ENCODE peak calls at places on chromosomes 2 and 18, in eight cellular contexts. Y is heart left ventricle, L is body of pancreas, C is adrenal gland, S is transverse colon, Z is uterus, F is ovary, G is upper lobe of left lung. J is an unnamed sample. For H3K27me3, the result is how much of the 10 kb centered on the place peaks cover.

GRCh38 chr18:75247601-75248421 is 37.2 kb downstream of the TSHZ1 start:
- DNase-seq in Y (no peak), L (no peak), C (no peak), S (no peak), Z (no peak), F (no peak), G (no peak), J (no peak)

GRCh38 chr2:14614011-14614410 is 18.5 kb upstream of the LRATD1 start:
- DNase-seq in Y (no peak), L (no peak), C (no peak), S (no peak), Z (no peak), F (no peak), G (no peak), J (no peak)

GRCh38 chr2:120912101-120912985 is 176.7 kb downstream of the GLI2 start:
- DNase-seq in Y (peak), L (no peak), C (peak), S (peak), Z (peak), F (peak), G (peak), J (peak)

GRCh38 chr2:233006648-233007047 is 6.4 kb downstream of the NGEF start:
- DNase-seq in Y (no peak), L (no peak), C (no peak), S (no peak), Z (no peak), F (no peak), G (no peak), J (no peak)

GRCh38 chr2:8154270-8154669 is 527.6 kb upstream of the ID2 start:
- DNase-seq in Y (no peak), L (no peak), C (no peak), S (no peak), Z (no peak), F (no peak), G (no peak), J (no peak)

GRCh38 chr18:22503803-22504202 is 86.1 kb upstream of the CTAGE1 start:
- DNase-seq in Y (peak), L (peak), C (peak), S (no peak), Z (peak), F (peak), G (no peak), J (no peak)

GRCh38 chr2:9498210-9498609 is 23.9 kb downstream of the IAH1 start:
- DNase-seq in Y (no peak), L (no peak), C (no peak), S (no peak), Z (no peak), F (no peak), G (no peak), J (no peak)

GRCh38 chr2:149188291-149188690 is 142.1 kb upstream of the LYPD6 start:
- DNase-seq in Y (no peak), L (no peak), C (no peak), S (no peak), Z (no peak), F (no peak), G (no peak), J (no peak)

GRCh38 chr2:20179179-20179754 is 45.7 kb downstream of the SDC1 start:
- DNase-seq in Y (no peak), L (no peak), C (peak), S (no peak), Z (no peak), F (peak), G (no peak), J (no peak)

GRCh38 chr18:35777042-35777441 is 195.4 kb upstream of the RMP24 start:
- DNase-seq in Y (no peak), L (no peak), C (no peak), S (no peak), Z (no peak), F (no peak), G (no peak), J (no peak)

GRCh38 chr2:172995323-172996244 is 80.1 kb upstream of the MAP3K20 start:
- DNase-seq in Y (peak), L (peak), C (no peak), S (peak), Z (peak), F (peak), G (peak), J (peak)

GRCh38 chr2:78408795-78409118 is 616.7 kb upstream of the REG3G start:
- DNase-seq in Y (no peak), L (no peak), C (no peak), S (no peak), Z (no peak), F (no peak), G (no peak), J (no peak)

GRCh38 chr2:190627881-190628412 is 20.9 kb upstream of the NAB1 start:
- DNase-seq in Y (peak), L (no peak), C (no peak), S (peak), Z (peak), F (peak), G (no peak), J (no peak)

GRCh38 chr18:76428396-76429261 is 66.4 kb downstream of the ZNF516 start:
- DNase-seq in Y (no peak), L (no peak), C (no peak), S (peak), Z (peak), F (no peak), G (no peak), J (no peak)

GRCh38 chr2:209636066-209636465 is 135.6 kb upstream of the UNC80 start:
- DNase-seq in Y (no peak), L (no peak), C (no peak), S (no peak), Z (no peak), F (no peak), G (no peak), J (no peak)

GRCh38 chr2:179338681-179339080 is 74.0 kb upstream of the SESTD1 start:
- DNase-seq in Y (no peak), L (no peak), C (no peak), S (no peak), Z (no peak), F (no peak), G (no peak), J (peak)

GRCh38 chr2:179343945-179344279 is 79.3 kb upstream of the SESTD1 start:
- DNase-seq in Y (no peak), L (no peak), C (no peak), S (no peak), Z (no peak), F (no peak), G (no peak), J (no peak)

GRCh38 chr2:179336782-179337534 is 72.3 kb upstream of the SESTD1 start:
- DNase-seq in Y (no peak), L (no peak), C (no peak), S (no peak), Z (no peak), F (no peak), G (no peak), J (peak)

GRCh38 chr2:179341152-179341866 is 76.7 kb upstream of the SESTD1 start:
- DNase-seq in Y (no peak), L (peak), C (no peak), S (no peak), Z (no peak), F (no peak), G (no peak), J (no peak)

DNA sequence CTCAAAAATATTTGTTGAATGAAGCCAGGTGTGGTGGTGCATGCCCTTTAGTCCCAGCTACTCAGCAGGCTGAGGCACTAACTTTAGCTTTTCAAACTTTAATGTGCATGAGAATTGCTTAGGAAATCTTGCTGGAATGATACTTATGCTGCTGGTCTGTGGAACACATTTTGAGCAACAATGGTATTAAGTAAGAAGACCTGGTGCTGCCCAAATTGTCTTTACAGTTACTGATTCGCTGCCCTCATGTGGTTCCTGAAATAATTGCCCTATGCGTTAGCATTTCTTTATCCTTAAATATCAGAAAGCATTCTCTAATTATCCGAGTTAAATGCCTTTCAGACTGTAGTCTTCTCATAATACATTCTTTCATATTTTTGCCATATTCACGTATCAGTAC is 76.0 kb upstream of the SESTD1 start:
- DNase-seq in Y (no peak), L (peak), C (no peak), S (no peak), Z (no peak), F (no peak), G (peak), J (peak)
- TF ChIP-seq CTCF in Y (peak), L (no peak), C (peak), S (no peak), Z (no peak), F (no peak), G (peak), J (peak)

GRCh38 chr2:158969162-158969716 is 799 bp downstream of the TANC1 start:
- DNase-seq in Y (no peak), L (no peak), C (no peak), S (no peak), Z (no peak), F (no peak), G (no peak), J (no peak)
- TF ChIP-seq POLR2A in Y (no peak), L (no peak), C (no peak), S (no peak), Z (no peak), F (no peak), G (no peak), J (no peak)

DNA sequence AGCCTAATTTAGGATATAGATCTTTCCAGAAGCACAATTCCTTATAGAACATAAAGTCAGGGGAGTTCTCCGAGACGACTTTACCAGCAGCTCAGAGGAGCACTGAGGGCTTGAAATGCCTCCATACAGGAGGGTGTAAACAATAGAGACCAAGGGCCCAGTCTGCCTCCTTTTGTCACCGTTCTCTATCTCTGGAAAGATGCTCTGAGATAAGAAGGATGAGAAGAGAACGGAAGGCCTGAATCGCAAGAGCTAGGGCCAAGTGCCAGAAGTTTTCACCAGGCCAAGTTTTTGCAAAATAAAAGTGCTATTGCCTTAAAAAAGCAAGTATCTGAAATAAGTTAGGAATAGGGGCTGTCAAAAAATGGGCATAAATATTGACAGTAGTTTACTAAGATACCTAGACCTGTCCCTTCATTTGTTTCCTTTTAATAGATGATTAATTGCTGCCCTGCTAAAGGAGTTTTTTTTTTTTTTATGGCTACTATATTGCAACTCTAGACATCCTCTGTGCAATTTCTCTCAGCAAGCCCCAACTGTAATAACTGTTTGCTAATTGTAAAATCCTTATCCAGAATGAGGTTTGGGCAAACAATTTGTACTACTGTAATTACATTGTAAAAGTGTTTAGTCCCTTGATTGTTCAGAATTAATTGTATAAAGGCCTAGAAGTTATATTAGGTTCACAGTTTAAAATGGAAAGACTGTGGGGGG is 3.9 kb upstream of the MEIS1 start:
- DNase-seq in Y (no peak), L (no peak), C (no peak), S (no peak), Z (peak), F (no peak), G (no peak), J (no peak)
- H3K27me3 ChIP-seq in Y (under half), L (under half), C (under half), S (half or more), Z (under half), F (under half), G (under half), J (under half)

DNA sequence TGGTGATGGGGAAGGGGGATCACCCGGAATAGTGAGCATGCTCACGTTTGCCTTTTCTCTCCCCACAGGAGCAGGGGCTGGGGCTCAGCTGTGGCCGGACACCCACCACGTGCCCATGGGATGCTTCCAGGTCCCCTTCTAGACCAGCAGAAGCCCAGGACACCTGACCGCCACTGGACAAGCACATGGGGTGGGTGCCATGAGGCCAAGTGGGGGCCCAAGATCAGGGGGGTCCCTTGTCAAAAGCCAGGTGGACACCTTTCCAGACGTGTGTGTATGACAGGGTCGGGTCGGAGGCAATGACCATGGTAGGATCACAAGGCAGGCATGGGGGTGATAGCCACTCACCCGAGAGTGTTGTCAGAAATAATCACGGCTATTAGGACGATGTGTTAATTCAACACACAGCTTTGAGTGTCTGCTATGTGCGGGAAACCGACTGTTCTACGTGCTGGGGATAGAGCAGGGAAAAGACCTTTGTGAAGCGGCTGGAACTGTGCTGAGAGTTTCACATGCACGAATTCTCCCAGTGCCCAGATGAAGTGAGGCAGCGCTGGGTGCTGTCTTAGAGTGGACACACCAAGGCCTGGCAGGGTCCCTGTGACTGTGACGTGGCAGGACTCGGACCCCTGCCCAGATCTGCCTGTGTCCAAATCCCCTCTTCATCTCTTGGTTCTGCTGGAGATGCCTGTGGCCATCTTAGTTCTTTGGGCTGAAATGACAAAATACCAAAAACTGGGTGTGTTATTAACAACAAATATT is 244.7 kb downstream of the NDUFA10 start:
- DNase-seq in Y (peak), L (no peak), C (no peak), S (no peak), Z (no peak), F (no peak), G (peak), J (no peak)
- TF ChIP-seq CTCF in Y (no peak), L (no peak), C (no peak), S (no peak), Z (no peak), F (no peak), G (no peak), J (no peak)

DNA sequence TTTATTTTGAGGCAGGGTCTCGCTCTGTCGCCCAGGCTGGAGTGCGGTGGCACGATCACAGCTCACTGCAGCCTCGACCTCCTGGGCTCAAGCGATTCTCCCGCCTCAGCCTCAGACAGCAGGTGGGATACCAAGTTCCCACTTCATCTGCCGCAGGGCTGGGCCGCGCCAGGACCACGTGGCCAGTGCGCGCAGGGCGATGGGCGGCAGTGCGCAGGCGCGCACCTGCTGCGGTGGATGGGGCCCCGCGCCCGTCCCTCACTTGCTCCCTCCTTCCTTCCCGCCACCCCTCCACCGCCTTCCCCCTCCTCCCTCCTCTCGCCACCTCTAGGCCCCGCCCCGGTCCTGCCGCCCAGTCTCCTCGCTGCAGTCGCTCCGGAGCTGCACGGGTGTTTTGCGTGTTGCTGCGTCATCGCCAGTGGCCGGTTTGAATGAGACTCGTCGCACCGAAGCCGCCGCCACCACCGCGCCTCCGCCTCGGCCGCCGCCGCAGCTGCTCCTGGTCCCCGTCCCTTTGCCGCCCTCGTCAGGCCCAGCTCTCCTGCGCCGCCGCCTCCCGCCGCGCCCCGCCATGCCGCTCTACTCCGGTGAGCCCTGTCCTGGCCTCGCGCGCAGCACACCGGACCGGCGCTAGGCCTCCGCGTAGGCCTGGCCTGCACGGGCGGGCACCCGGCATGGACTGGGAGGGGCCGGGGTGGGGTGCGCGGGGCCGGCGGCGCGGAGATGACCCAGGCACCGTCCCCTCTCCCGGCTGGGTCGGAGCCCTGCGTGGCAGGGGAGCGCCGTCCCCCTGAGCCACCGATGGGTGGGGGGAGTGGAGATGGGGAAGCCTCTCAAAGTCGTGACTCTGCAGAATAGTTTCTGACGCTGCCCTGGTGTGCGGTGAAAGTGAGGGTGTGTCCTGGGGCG is at the start of gene USP14:
- DNase-seq in Y (peak), L (peak), C (peak), S (peak), Z (peak), F (peak), G (peak), J (peak)
- TF ChIP-seq POLR2A in Y (no peak), L (peak), C (peak), S (peak), Z (peak), F (peak), G (peak), J (no peak)

DNA sequence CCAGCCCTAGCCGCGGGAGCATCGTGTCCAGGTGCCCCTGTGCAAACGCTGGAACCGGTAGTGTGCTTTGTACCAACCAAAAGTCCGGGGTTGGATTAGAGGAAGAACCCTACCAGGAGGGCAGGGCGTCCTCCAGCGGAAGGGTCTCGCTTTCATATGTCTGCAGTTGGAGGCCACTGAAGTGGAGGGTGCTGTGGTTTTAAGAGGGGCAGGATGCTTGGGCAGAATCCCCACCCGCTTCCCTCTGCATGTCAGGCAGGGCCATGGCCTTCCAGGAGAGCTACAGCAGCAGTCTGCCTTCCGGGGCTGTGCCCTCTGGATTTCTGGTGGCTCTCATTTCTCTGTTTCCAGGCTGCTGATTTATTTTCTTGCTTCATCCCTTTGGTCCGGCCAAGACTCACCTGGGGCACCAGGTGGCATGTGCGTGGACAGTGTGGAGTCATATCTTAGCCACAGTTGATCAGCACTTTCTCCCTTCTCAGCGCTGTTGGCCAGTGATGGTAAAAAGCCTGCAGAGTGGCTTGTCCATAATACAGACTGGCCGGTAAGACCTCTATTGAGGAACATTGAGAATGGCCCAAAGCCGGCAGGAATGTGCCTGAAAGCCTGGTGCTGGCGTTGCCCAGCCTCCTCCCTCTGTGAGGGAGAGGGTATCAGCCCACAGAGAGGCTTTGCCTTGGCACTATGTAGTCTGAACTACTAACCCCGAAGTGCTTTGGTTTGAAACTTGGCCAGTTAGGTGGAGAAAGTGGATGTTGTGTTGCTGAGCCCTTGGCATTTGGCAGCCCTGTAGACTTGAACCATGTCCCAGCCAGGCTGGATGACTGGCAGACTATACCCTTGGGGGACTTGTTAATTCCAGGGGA is 1.8 kb downstream of the AGAP1 start:
- DNase-seq in Y (no peak), L (no peak), C (no peak), S (no peak), Z (no peak), F (no peak), G (no peak), J (no peak)
- H3K27me3 ChIP-seq in Y (under half), L (under half), C (under half), S (under half), Z (under half), F (under half), G (under half), J (under half)

GRCh38 chr2:106159867-106160785 is 34.0 kb downstream of the UXS1 start:
- DNase-seq in Y (no peak), L (no peak), C (no peak), S (no peak), Z (no peak), F (no peak), G (no peak), J (no peak)
- TF ChIP-seq CTCF in Y (no peak), L (no peak), C (no peak), S (no peak), Z (no peak), F (no peak), G (no peak), J (no peak)

DNA sequence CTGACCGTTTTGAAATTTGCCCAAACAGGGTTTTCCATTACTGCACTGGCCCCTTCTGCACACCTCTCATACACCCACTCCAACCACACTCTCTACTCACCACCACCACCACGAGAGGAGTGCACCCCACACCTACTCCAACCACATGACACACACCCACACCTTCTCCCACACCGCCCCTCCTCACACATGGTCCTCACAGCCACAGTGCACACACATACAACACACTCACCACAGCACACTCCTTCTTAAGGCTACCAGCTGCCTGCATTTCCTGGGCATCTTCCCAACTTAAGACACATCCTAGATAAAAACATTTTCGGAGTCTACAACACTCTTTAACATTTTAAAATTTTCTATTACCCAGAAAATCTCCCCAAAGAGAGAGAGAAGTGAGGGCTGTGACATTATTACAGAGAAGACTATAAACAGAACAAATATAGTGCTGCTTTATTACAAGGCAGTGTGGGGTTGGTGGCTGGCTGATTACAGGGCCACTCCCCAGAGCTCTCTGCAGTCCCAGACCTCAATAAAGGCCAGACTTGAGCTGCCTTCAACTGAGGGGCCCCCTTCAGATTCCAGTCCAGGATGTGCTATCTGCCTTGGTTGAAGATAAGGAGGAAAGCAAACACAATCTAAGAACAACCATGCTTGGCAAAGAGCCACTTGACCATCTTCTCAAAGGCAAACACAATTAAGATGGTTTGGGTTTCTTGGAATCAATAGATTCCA is 36.1 kb downstream of the NHEJ1 start:
- DNase-seq in Y (no peak), L (no peak), C (peak), S (peak), Z (no peak), F (peak), G (no peak), J (no peak)
- TF ChIP-seq POLR2A in Y (no peak), L (no peak), C (no peak), S (peak), Z (no peak), F (no peak), G (no peak), J (no peak)

GRCh38 chr18:51110073-51110797 is 80.2 kb downstream of the SMAD4 start:
- DNase-seq in Y (peak), L (peak), C (peak), S (peak), Z (peak), F (peak), G (peak), J (peak)
- H3K27me3 ChIP-seq in Y (under half), L (under half), C (under half), S (under half), Z (under half), F (under half), G (under half), J (under half)